ENCODE peak calls at places on chromosome 18, in seven cellular contexts. I is IMR-90, V is K562, D is H1, A is HCT116, R is GM12878, K is HepG2. P is an unnamed sample.

GRCh38 chr18:62763101-62763521 is 47.8 kb downstream of the PHLPP1 start:
- DNase-seq in I (no peak), V (no peak), D (no peak), A (no peak), R (no peak), K (no peak), P (no peak)

GRCh38 chr18:8450013-8450412 is 159.2 kb upstream of the RAB12 start:
- DNase-seq in I (no peak), V (peak), D (peak), A (peak), R (no peak), K (no peak), P (peak)

GRCh38 chr18:8657873-8658521 is 47.4 kb upstream of the MTCL1 start:
- DNase-seq in I (peak), V (peak), D (no peak), A (no peak), R (no peak), K (no peak), P (no peak)

GRCh38 chr18:28961669-28962228 is 784.8 kb upstream of the CDH2 start:
- DNase-seq in I (peak), V (no peak), D (peak), A (peak), R (no peak), K (peak), P (peak)

GRCh38 chr18:49274188-49274714 is 186.2 kb downstream of the DYM start:
- DNase-seq in I (peak), V (no peak), D (no peak), A (peak), R (no peak), K (no peak), P (no peak)

GRCh38 chr18:75218524-75218923 is 7.9 kb downstream of the TSHZ1 start:
- DNase-seq in I (no peak), V (no peak), D (no peak), A (no peak), R (no peak), K (no peak), P (no peak)

GRCh38 chr18:58416704-58417683 is 211.9 kb downstream of the ALPK2 start:
- DNase-seq in I (peak), V (no peak), D (no peak), A (no peak), R (no peak), K (peak), P (no peak)

GRCh38 chr18:56001576-56001975 is 413.6 kb upstream of the TCF4 start:
- DNase-seq in I (no peak), V (no peak), D (no peak), A (no peak), R (no peak), K (no peak), P (no peak)

GRCh38 chr18:55927831-55928230 is 339.8 kb upstream of the TCF4 start:
- DNase-seq in I (peak), V (no peak), D (no peak), A (no peak), R (no peak), K (no peak), P (no peak)

GRCh38 chr18:54875063-54875462 is 46.8 kb downstream of the RAB27B start:
- DNase-seq in I (no peak), V (no peak), D (no peak), A (no peak), R (no peak), K (no peak), P (no peak)

GRCh38 chr18:28126768-28127167 is 50.2 kb downstream of the CDH2 start:
- DNase-seq in I (no peak), V (no peak), D (no peak), A (no peak), R (no peak), K (no peak), P (no peak)

GRCh38 chr18:62420513-62421209 is 95.6 kb downstream of the TNFRSF11A start:
- DNase-seq in I (peak), V (peak), D (no peak), A (no peak), R (peak), K (peak), P (peak)

GRCh38 chr18:67300498-67300897 is 216.0 kb downstream of the DSEL start:
- DNase-seq in I (no peak), V (no peak), D (no peak), A (no peak), R (no peak), K (no peak), P (no peak)

GRCh38 chr18:34718610-34719009 is 8.5 kb downstream of the DTNA start:
- DNase-seq in I (no peak), V (no peak), D (no peak), A (no peak), R (no peak), K (no peak), P (no peak)

GRCh38 chr18:22067682-22068081 is 101.7 kb upstream of the GATA6 start:
- DNase-seq in I (no peak), V (no peak), D (no peak), A (no peak), R (no peak), K (no peak), P (no peak)

GRCh38 chr18:22032392-22032961 is 136.9 kb upstream of the GATA6 start:
- DNase-seq in I (peak), V (no peak), D (no peak), A (peak), R (peak), K (peak), P (peak)

GRCh38 chr18:70181015-70181414 is 24.5 kb downstream of the RTTN start:
- DNase-seq in I (peak), V (no peak), D (no peak), A (peak), R (no peak), K (peak), P (peak)

GRCh38 chr18:25786778-25787177 is 303.6 kb downstream of the SS18 start:
- DNase-seq in I (peak), V (no peak), D (no peak), A (no peak), R (no peak), K (no peak), P (no peak)

DNA sequence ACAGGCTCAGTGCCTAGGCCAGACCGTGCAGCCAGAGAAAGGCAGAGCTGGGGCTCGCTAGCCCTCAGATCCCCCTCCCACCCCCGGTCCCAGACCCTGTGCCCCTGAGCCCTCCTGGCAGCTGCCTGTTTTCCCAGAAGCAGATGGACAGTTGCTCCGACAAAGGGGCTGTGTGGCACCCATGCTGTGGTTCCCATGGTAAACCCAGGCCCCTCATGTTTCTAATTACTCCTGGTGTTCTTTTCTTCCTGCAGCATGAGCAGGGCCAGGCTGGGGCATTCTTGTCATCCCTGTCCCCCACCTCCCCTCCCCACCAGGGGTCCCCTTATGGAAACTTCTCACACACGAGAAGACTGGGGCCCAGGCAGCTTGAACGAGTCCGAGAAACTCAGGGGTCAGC is 269.6 kb downstream of the HAUS1 start:
- DNase-seq in I (no peak), V (no peak), D (no peak), A (no peak), R (no peak), K (no peak), P (no peak)
- TF ChIP-seq CEBPB in I (no peak), V (no peak), D (no peak), A (no peak), R (no peak), K (no peak), P (no peak)

GRCh38 chr18:3294435-3295080 is 32.6 kb downstream of the MYL12B start:
- DNase-seq in I (peak), V (peak), D (no peak), A (no peak), R (no peak), K (no peak), P (no peak)
- TF ChIP-seq CEBPB in I (no peak), V (no peak), D (no peak), A (no peak), R (no peak), K (no peak), P (no peak)

DNA sequence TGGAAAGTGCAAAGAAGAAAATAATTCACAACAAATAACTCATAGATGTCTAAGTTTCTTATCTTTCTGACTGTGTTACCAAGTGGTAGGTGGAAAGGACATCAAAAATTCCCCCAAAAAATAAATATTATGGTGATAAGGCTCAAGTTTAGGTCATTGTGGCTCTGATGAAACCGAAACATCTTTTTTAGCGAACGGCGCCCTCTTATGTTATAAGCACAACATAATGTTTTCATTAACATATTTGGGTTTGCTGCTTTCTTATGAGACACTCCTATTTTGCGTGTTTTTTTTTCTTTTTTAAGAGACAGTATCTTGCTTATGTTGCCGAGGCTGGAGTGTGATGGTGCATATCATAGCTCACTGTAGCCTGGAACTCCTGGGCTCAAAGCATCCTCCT is 38.6 kb upstream of the SLC35G4 start:
- DNase-seq in I (peak), V (no peak), D (no peak), A (no peak), R (no peak), K (no peak), P (no peak)
- TF ChIP-seq CEBPB in I (no peak), V (no peak), D (no peak), A (no peak), R (no peak), K (no peak), P (no peak)

DNA sequence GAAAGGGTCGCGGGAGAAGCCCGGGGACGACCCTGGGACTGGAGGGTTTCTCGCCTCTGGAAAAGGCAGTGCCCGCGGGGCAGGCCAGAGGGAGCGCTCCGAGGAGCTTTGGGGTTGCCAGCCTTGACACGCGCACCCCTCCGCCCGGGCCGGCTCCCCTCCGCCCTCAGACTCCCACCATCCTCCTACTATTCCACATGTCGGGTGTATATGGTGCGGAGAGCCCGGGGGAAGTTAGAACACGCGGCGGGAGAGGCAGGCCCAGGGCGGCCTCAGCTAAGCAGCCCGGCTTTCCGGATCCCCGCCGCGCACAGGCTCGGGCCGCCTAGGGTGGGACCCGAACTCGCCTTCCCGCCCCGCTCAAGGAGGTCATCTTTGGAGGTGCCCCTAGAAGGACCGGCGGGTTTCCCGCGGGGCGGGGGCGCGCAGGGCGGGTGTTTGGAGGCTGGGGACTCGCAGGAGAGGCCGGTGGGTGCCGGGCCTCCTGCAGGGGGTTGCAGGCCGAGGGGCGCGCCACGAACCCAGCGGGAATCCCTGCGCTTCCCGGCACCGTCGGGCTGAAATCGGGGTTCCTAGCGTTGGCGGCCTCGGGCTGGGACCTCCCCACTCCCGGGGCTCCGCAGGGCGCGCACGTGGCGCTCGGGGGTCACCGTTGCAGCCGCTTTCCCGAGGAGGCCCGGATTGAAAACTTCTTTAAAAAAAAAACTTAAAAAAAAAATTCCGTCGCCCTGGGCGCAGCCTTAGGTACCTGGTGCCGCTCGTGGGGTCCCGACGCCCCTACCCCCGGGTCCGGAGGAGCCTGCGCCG is 3.7 kb downstream of the NFATC1 start:
- DNase-seq in I (no peak), V (peak), D (no peak), A (no peak), R (no peak), K (no peak), P (no peak)
- TF ChIP-seq CEBPB in I (no peak), V (no peak), D (no peak), A (no peak), R (no peak), K (no peak), P (no peak)

GRCh38 chr18:50836521-50836957 is 16.7 kb upstream of the MRO start:
- DNase-seq in I (peak), V (no peak), D (no peak), A (no peak), R (peak), K (no peak), P (peak)
- TF ChIP-seq CEBPB in I (no peak), V (no peak), D (no peak), A (no peak), R (no peak), K (no peak), P (no peak)

GRCh38 chr18:10713400-10713799 is 187.6 kb downstream of the NAPG start:
- DNase-seq in I (no peak), V (no peak), D (no peak), A (no peak), R (no peak), K (no peak), P (no peak)

GRCh38 chr18:10718809-10719208 is 193.0 kb downstream of the NAPG start:
- DNase-seq in I (no peak), V (no peak), D (no peak), A (no peak), R (no peak), K (no peak), P (no peak)

GRCh38 chr18:10715791-10716190 is 190.0 kb downstream of the NAPG start:
- DNase-seq in I (peak), V (no peak), D (no peak), A (no peak), R (no peak), K (no peak), P (peak)
- TF ChIP-seq CEBPB in I (no peak), V (no peak), D (no peak), A (no peak), R (no peak), K (no peak), P (no peak)

GRCh38 chr18:77014538-77014937 is 118.0 kb downstream of the MBP start:
- DNase-seq in I (no peak), V (no peak), D (no peak), A (no peak), R (no peak), K (no peak), P (no peak)
- TF ChIP-seq CEBPB in I (no peak), V (no peak), D (no peak), A (no peak), R (no peak), K (no peak), P (no peak)

P was measured in A549.